ENCODE peak calls at places on chromosomes 6 and 20, in four cellular contexts. Q, C, K and S are unnamed samples.

GRCh38 chr6:10520468-10520867 is 683 bp upstream of the GCNT2 start:
- DNase-seq in Q (no peak), C (peak; percentile 30), K (no peak), S (no peak)

GRCh38 chr20:21571841-21572690 is 58.2 kb upstream of the NKX2-2 start:
- DNase-seq in Q (peak; percentile 37), C (no peak), K (no peak), S (peak; percentile 40)

GRCh38 chr6:50831216-50831615 is 12.5 kb downstream of the TFAP2B start:
- DNase-seq in Q (no peak), C (no peak), K (no peak), S (no peak)

GRCh38 chr6:14722704-14723103 is 523.2 kb upstream of the JARID2 start:
- DNase-seq in Q (no peak), C (no peak), K (no peak), S (no peak)

GRCh38 chr20:62216636-62217566 is 3.2 kb downstream of the HRH3 start:
- DNase-seq in Q (no peak), C (no peak), K (no peak), S (peak; percentile 67)

GRCh38 chr20:19784511-19785172 is 26.6 kb downstream of the RIN2 start:
- DNase-seq in Q (peak; percentile 88), C (peak; percentile 83), K (peak; percentile 77), S (peak; percentile 59)

GRCh38 chr6:28589952-28590340 is 64.3 kb downstream of the GPX5 start:
- DNase-seq in Q (peak; percentile 10), C (peak; percentile 2), K (no peak), S (no peak)

GRCh38 chr6:78308025-78308424 is 559.3 kb upstream of the IRAK1BP1 start:
- DNase-seq in Q (no peak), C (no peak), K (no peak), S (no peak)

GRCh38 chr6:52995913-52996685 is 1.0 kb upstream of the GSTA4 start:
- DNase-seq in Q (peak; percentile 75), C (peak; percentile 89), K (peak; percentile 87), S (peak; percentile 63)

GRCh38 chr20:58852559-58853271 is at the start of gene GNAS:
- DNase-seq in Q (peak; percentile 77), C (peak; percentile 56), K (peak; percentile 27), S (peak; percentile 65)

GRCh38 chr6:147108256-147108910 is 95.8 kb upstream of the STXBP5 start:
- DNase-seq in Q (no peak), C (no peak), K (no peak), S (no peak)

GRCh38 chr20:63183422-63184146 is 32.3 kb downstream of the YTHDF1 start:
- DNase-seq in Q (peak; percentile 53), C (no peak), K (no peak), S (peak; percentile 57)

GRCh38 chr6:100117680-100118079 is 123.7 kb upstream of the MCHR2 start:
- DNase-seq in Q (no peak), C (no peak), K (no peak), S (no peak)

GRCh38 chr6:75167426-75167825 is 38.4 kb downstream of the COL12A1 start:
- DNase-seq in Q (peak; percentile 46), C (no peak), K (no peak), S (no peak)

GRCh38 chr20:19110285-19110684 is 102.2 kb upstream of the SLC24A3 start:
- DNase-seq in Q (no peak), C (no peak), K (no peak), S (no peak)

GRCh38 chr20:13061381-13061780 is 52.6 kb downstream of the SPTLC3 start:
- DNase-seq in Q (no peak), C (no peak), K (no peak), S (no peak)

GRCh38 chr20:20593447-20594170 is 118.8 kb downstream of the RALGAPA2 start:
- DNase-seq in Q (peak; percentile 81), C (peak; percentile 48), K (peak; percentile 28), S (peak; percentile 37)

GRCh38 chr20:44644384-44645131 is 6.9 kb downstream of the ADA start:
- DNase-seq in Q (no peak), C (no peak), K (no peak), S (peak; percentile 73)

GRCh38 chr6:128208078-128208477 is 307.2 kb upstream of the THEMIS start:
- DNase-seq in Q (peak; percentile 31), C (peak; percentile 80), K (peak; percentile 76), S (no peak)

GRCh38 chr6:81265106-81265505 is 487.4 kb downstream of the TENT5A start:
- DNase-seq in Q (peak; percentile 87), C (peak; percentile 62), K (peak; percentile 39), S (no peak)
- H2AFZ ChIP-seq in Q (peak overlapping the region; percentile 83), C (peak overlapping the region; percentile 73), K (peak overlapping the region; percentile 57), S (no peak overlapping the region)

GRCh38 chr6:41965429-41966213 is 24.0 kb upstream of the CCND3 start:
- DNase-seq in Q (no peak), C (peak; percentile 35), K (peak; percentile 11), S (no peak)
- H3K4me2 ChIP-seq in Q (no peak overlapping the region), C (no peak overlapping the region), K (peak overlapping the region; percentile 65), S (no peak overlapping the region)

DNA sequence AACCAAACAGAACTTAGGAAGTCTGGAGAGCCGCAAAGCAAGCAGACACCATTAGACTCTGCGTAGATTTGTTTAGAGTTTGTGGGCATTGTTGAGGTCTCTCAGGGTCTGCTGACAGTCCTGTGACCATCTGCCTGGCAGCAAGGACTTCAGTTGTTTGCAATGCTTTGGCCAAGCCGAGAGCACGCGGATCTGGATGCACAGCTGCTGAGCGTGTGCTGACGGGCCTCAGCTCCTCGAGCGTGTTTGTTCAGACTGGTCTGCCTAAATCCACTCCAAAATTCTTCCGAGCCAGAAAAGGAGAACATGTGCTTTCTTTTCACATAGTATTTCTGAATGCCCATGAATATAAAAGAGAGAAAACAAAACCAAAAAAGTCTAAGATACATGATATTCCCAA is 159.0 kb downstream of the ZNF217 start:
- DNase-seq in Q (peak; percentile 18), C (no peak), K (no peak), S (no peak)
- H2AFZ ChIP-seq in Q (peak overlapping the region; percentile 59), C (no peak overlapping the region), K (no peak overlapping the region), S (no peak overlapping the region)

GRCh38 chr6:2771021-2771558 is 5.9 kb downstream of the WRNIP1 start:
- DNase-seq in Q (no peak), C (no peak), K (no peak), S (no peak)
- H3K4me2 ChIP-seq in Q (no peak overlapping the region), C (no peak overlapping the region), K (no peak overlapping the region), S (no peak overlapping the region)

GRCh38 chr20:600736-601135 is 9.4 kb downstream of the TCF15 start:
- DNase-seq in Q (no peak), C (no peak), K (no peak), S (no peak)
- H2AFZ ChIP-seq in Q (no peak overlapping the region), C (no peak overlapping the region), K (no peak overlapping the region), S (no peak overlapping the region)

DNA sequence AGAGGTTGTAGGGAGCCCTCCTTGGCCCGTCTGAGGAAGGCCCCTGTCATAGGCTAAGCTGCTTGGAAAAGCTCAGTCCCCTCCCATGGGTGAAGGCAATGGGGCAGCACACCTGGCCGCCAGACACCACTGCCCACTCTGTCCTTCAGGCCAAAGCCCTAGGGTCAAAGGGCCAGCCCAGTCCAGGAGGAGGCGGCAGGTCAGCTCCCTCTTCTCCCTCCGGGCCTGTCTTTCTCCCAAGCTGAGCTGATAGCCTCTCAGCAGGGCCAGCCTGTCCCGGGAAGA is 5.1 kb upstream of the CLPSL2 start:
- DNase-seq in Q (no peak), C (no peak), K (no peak), S (no peak)
- H3K4me2 ChIP-seq in Q (no peak overlapping the region), C (no peak overlapping the region), K (no peak overlapping the region), S (peak overlapping the region; percentile 33)